ENCODE peak calls at places on chromosomes 3 and 15, in nine cellular contexts. P is HTR-8/SVneo; O is stimulated activated CD8-positive, alpha-beta memory T cell treated with anti-CD3 and anti-CD28 coated beads, Interleukin-15, amount 100 ng/mL, for 24 hours; L is AG04449; I is EL; S is T-cell; Z is activated T-helper 1 cell treated with Interleukin-2 at 50 U/mL for 16 hours; G is left lung; U is Daoy. N is an unnamed sample.
A peak's percentile ranks its signal among the peaks of the same experiment; 100 is the strongest.

GRCh38 chr15:85417276-85417675 is 36.9 kb downstream of the AKAP13 start:
- DNase-seq in I (no peak), S (no peak), O (no peak), P (no peak), G (no peak), U (no peak), Z (no peak), L (no peak), N (no peak)

GRCh38 chr3:71647751-71648150 is 64.2 kb upstream of the FOXP1 start:
- DNase-seq in S (no peak), O (no peak), G (no peak), L (no peak), Z (no peak), U (no peak), P (no peak), I (no peak), N (no peak)

GRCh38 chr3:42229942-42230688 is 35.9 kb downstream of the CCK start:
- DNase-seq in L (no peak), S (no peak), Z (no peak), I (peak; percentile 64), U (peak; percentile 38), O (no peak), P (peak; percentile 65), G (no peak), N (peak; percentile 74)

GRCh38 chr15:46518381-46518780 is 883.6 kb downstream of the SQOR start:
- DNase-seq in P (no peak), O (no peak), I (no peak), U (no peak), S (no peak), G (no peak), Z (no peak), L (no peak), N (no peak)

GRCh38 chr3:72663429-72663828 is 184.8 kb downstream of the SHQ1 start:
- DNase-seq in U (peak; percentile 14), Z (no peak), O (no peak), P (no peak), I (no peak), L (no peak), S (no peak), G (no peak), N (no peak)

GRCh38 chr15:60407406-60407805 is 9.6 kb upstream of the ANXA2 start:
- DNase-seq in L (no peak), S (no peak), I (peak; percentile 90), P (peak; percentile 80), O (no peak), Z (no peak), U (peak; percentile 80), G (no peak), N (no peak)

GRCh38 chr15:80950291-80951078 is 39.1 kb downstream of the MESD start:
- DNase-seq in Z (no peak), L (no peak), O (no peak), U (no peak), S (no peak), P (no peak), G (no peak), I (no peak), N (no peak)

GRCh38 chr3:152278674-152279427 is 10.1 kb downstream of the MBNL1 start:
- DNase-seq in O (no peak), U (no peak), I (no peak), S (no peak), G (no peak), Z (no peak), L (no peak), P (no peak), N (no peak)

GRCh38 chr3:157785071-157785826 is 282.0 kb upstream of the VEPH1 start:
- DNase-seq in I (peak; percentile 97), G (no peak), Z (no peak), S (no peak), L (peak; percentile 75), P (peak; percentile 73), O (no peak), U (peak; percentile 89), N (peak; percentile 53)